ENCODE peak calls at places on chromosomes 1 and 21, in ten cellular contexts. R is pancreas, H is upper lobe of right lung, O is A549, V is esophagus squamous epithelium, M is uterus, I is HCT116, Q is OCI-LY7, D is AG04450, Z is heart right ventricle. Y is an unnamed sample.

GRCh38 chr1:222124602-222125001 is 382.7 kb upstream of the DUSP10 start:
- DNase-seq in R (no peak), H (no peak), O (no peak), V (no peak), M (no peak), I (no peak), Q (no peak), D (no peak), Z (no peak), Y (no peak)

GRCh38 chr1:27581823-27582243 is 22.1 kb downstream of the AHDC1 start:
- DNase-seq in R (peak), H (no peak), O (no peak), V (no peak), M (no peak), I (no peak), Q (no peak), D (no peak), Z (no peak), Y (peak)

GRCh38 chr1:44881011-44881632 is 38.1 kb upstream of the PTCH2 start:
- DNase-seq in R (no peak), H (no peak), O (no peak), V (no peak), M (no peak), I (no peak), Q (no peak), D (peak), Z (no peak), Y (no peak)

GRCh38 chr1:236657398-236657797 is 28.9 kb upstream of the ACTN2 start:
- DNase-seq in R (no peak), H (no peak), O (no peak), V (no peak), M (no peak), I (no peak), Q (no peak), D (no peak), Z (no peak), Y (no peak)

GRCh38 chr21:36564647-36565046 is 84.7 kb upstream of the CLDN14 start:
- DNase-seq in R (no peak), H (no peak), O (no peak), V (no peak), M (no peak), I (no peak), Q (no peak), D (no peak), Z (no peak), Y (peak)

GRCh38 chr1:19068639-19069276 is 112.3 kb upstream of the IFFO2 start:
- DNase-seq in R (no peak), H (no peak), O (no peak), V (no peak), M (no peak), I (no peak), Q (no peak), D (no peak), Z (no peak), Y (no peak)

GRCh38 chr1:35544976-35545375 is 12.2 kb downstream of the KIAA0319L start:
- DNase-seq in R (no peak), H (no peak), O (peak), V (no peak), M (no peak), I (no peak), Q (peak), D (no peak), Z (no peak), Y (no peak)

GRCh38 chr1:198913667-198914066 is 274.8 kb downstream of the PTPRC start:
- DNase-seq in R (no peak), H (no peak), O (no peak), V (no peak), M (no peak), I (no peak), Q (no peak), D (no peak), Z (peak), Y (no peak)

GRCh38 chr1:41102653-41103052 is 81.1 kb upstream of the SLFNL1 start:
- DNase-seq in R (no peak), H (no peak), O (no peak), V (no peak), M (no peak), I (no peak), Q (no peak), D (no peak), Z (no peak), Y (no peak)

GRCh38 chr1:201447911-201448871 is 20.8 kb downstream of the PHLDA3 start:
- DNase-seq in R (peak), H (peak), O (peak), V (no peak), M (peak), I (peak), Q (peak), D (peak), Z (peak), Y (peak)

GRCh38 chr1:89757532-89757931 is 63.3 kb upstream of the LRRC8D start:
- DNase-seq in R (no peak), H (peak), O (no peak), V (no peak), M (no peak), I (no peak), Q (peak), D (no peak), Z (peak), Y (no peak)

GRCh38 chr1:78408830-78409229 is 81.9 kb upstream of the PTGFR start:
- DNase-seq in R (no peak), H (no peak), O (no peak), V (no peak), M (peak), I (no peak), Q (no peak), D (no peak), Z (no peak), Y (no peak)

GRCh38 chr1:223209293-223209898 is 66.3 kb upstream of the TLR5 start:
- DNase-seq in R (no peak), H (no peak), O (no peak), V (no peak), M (no peak), I (no peak), Q (no peak), D (no peak), Z (no peak), Y (no peak)

GRCh38 chr1:85289207-85289847 is 12.9 kb upstream of the BCL10 start:
- DNase-seq in R (no peak), H (no peak), O (peak), V (no peak), M (no peak), I (peak), Q (no peak), D (peak), Z (no peak), Y (no peak)

GRCh38 chr1:41641483-41641829 is 157.0 kb upstream of the EDN2 start:
- DNase-seq in R (no peak), H (peak), O (no peak), V (no peak), M (no peak), I (no peak), Q (peak), D (no peak), Z (no peak), Y (no peak)

GRCh38 chr1:204170494-204171155 is 4.5 kb upstream of the REN start:
- DNase-seq in R (no peak), H (no peak), O (no peak), V (no peak), M (no peak), I (no peak), Q (no peak), D (no peak), Z (no peak), Y (no peak)

GRCh38 chr1:161133220-161133740 is 813 bp upstream of the DEDD start:
- DNase-seq in R (no peak), H (no peak), O (no peak), V (no peak), M (no peak), I (no peak), Q (no peak), D (no peak), Z (no peak), Y (no peak)

GRCh38 chr1:167150434-167150833 is 56.6 kb downstream of the STYXL2 start:
- DNase-seq in R (no peak), H (no peak), O (no peak), V (no peak), M (no peak), I (no peak), Q (no peak), D (no peak), Z (no peak), Y (no peak)

GRCh38 chr1:46131727-46132528 is 501 bp downstream of the PIK3R3 start:
- DNase-seq in R (no peak), H (no peak), O (peak), V (no peak), M (no peak), I (no peak), Q (peak), D (no peak), Z (no peak), Y (peak)

GRCh38 chr1:42993631-42994121 is 35.0 kb upstream of the SLC2A1 start:
- DNase-seq in R (no peak), H (no peak), O (no peak), V (no peak), M (no peak), I (no peak), Q (no peak), D (no peak), Z (peak), Y (no peak)

GRCh38 chr1:206925116-206925736 is 3.5 kb upstream of the FCMR start:
- DNase-seq in R (no peak), H (peak), O (peak), V (no peak), M (no peak), I (no peak), Q (peak), D (no peak), Z (peak), Y (no peak)

GRCh38 chr1:157969693-157970485 is 23.6 kb upstream of the KIRREL1 start:
- DNase-seq in R (no peak), H (no peak), O (peak), V (no peak), M (peak), I (peak), Q (peak), D (peak), Z (no peak), Y (no peak)

GRCh38 chr1:240413732-240414131 is 198.2 kb downstream of the GREM2 start:
- DNase-seq in R (no peak), H (no peak), O (no peak), V (no peak), M (no peak), I (no peak), Q (no peak), D (no peak), Z (no peak), Y (no peak)

GRCh38 chr1:221573727-221574126 is 168.2 kb downstream of the DUSP10 start:
- DNase-seq in R (peak), H (no peak), O (no peak), V (no peak), M (no peak), I (no peak), Q (no peak), D (no peak), Z (peak), Y (no peak)

GRCh38 chr1:176996455-176997090 is 167.9 kb downstream of the ASTN1 start:
- DNase-seq in R (no peak), H (no peak), O (no peak), V (no peak), M (no peak), I (no peak), Q (no peak), D (no peak), Z (no peak), Y (no peak)

GRCh38 chr1:2530501-2531361 is 668 bp upstream of the HES5 start:
- DNase-seq in R (no peak), H (no peak), O (no peak), V (no peak), M (no peak), I (no peak), Q (no peak), D (no peak), Z (no peak), Y (no peak)

GRCh38 chr1:23169727-23170335 is 1.2 kb upstream of the LUZP1 start:
- DNase-seq in R (no peak), H (peak), O (peak), V (peak), M (peak), I (peak), Q (peak), D (no peak), Z (peak), Y (peak)

GRCh38 chr1:53380296-53380695 is 52.4 kb upstream of the LRP8 start:
- DNase-seq in R (no peak), H (peak), O (no peak), V (no peak), M (no peak), I (no peak), Q (no peak), D (no peak), Z (no peak), Y (no peak)

GRCh38 chr1:197424467-197424866 is 156.4 kb downstream of the CRB1 start:
- DNase-seq in R (no peak), H (no peak), O (no peak), V (no peak), M (no peak), I (no peak), Q (no peak), D (no peak), Z (no peak), Y (no peak)

GRCh38 chr21:43829161-43829560 is 35.9 kb upstream of the AGPAT3 start:
- DNase-seq in R (no peak), H (no peak), O (no peak), V (no peak), M (no peak), I (no peak), Q (no peak), D (no peak), Z (no peak), Y (no peak)

GRCh38 chr1:113453771-113454083 is 63.4 kb downstream of the MAGI3 start:
- DNase-seq in R (no peak), H (no peak), O (no peak), V (no peak), M (no peak), I (no peak), Q (no peak), D (no peak), Z (no peak), Y (no peak)

GRCh38 chr1:9598316-9598700 is 9.6 kb downstream of the TMEM201 start:
- DNase-seq in R (no peak), H (no peak), O (no peak), V (no peak), M (no peak), I (no peak), Q (no peak), D (no peak), Z (no peak), Y (no peak)

GRCh38 chr1:32768110-32768857 is 48.9 kb downstream of the YARS1 start:
- DNase-seq in R (no peak), H (peak), O (no peak), V (no peak), M (no peak), I (no peak), Q (no peak), D (no peak), Z (no peak), Y (no peak)

GRCh38 chr1:234475166-234475793 is 3.7 kb downstream of the TARBP1 start:
- DNase-seq in R (no peak), H (no peak), O (no peak), V (no peak), M (no peak), I (no peak), Q (no peak), D (no peak), Z (no peak), Y (no peak)

GRCh38 chr1:202144510-202145324 is at the start of gene ARL8A:
- DNase-seq in R (peak), H (peak), O (peak), V (no peak), M (peak), I (no peak), Q (peak), D (no peak), Z (peak), Y (peak)

GRCh38 chr1:168799918-168800605 is 71.1 kb upstream of the DPT start:
- DNase-seq in R (no peak), H (no peak), O (peak), V (no peak), M (no peak), I (no peak), Q (no peak), D (no peak), Z (no peak), Y (no peak)

GRCh38 chr1:161816201-161816600 is 50.1 kb downstream of the ATF6 start:
- DNase-seq in R (no peak), H (no peak), O (no peak), V (no peak), M (no peak), I (no peak), Q (no peak), D (no peak), Z (no peak), Y (no peak)

GRCh38 chr1:87305762-87306161 is 22.9 kb upstream of the LMO4 start:
- DNase-seq in R (no peak), H (no peak), O (no peak), V (no peak), M (no peak), I (no peak), Q (no peak), D (no peak), Z (no peak), Y (no peak)

GRCh38 chr1:182051938-182052337 is 9.6 kb downstream of the ZNF648 start:
- DNase-seq in R (no peak), H (no peak), O (no peak), V (no peak), M (no peak), I (no peak), Q (no peak), D (no peak), Z (no peak), Y (no peak)
- TF ChIP-seq CTCF in R (no peak), H (no peak), O (no peak), V (no peak), M (no peak), I (no peak), Q (peak), D (no peak), Z (no peak), Y (no peak)

DNA sequence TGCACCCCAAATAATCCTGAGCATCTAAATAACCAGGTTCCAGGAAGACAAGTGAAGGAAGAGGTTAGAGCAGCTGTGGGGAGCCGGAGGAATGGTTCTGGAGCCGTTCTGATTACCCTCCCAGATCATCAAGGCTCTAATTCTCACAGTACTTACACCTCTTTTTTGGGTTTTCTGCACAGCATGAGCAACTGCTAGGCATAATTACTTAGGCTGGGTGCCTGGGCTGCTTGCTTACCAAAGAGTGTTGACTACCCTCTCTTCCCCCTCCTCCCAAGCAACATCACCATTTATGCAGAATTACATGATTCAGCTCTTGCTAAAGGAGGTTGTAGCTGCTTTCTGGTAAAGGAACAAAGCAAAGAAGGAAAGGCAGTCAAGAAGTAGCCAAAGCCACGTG is 397.3 kb downstream of the KCNH1 start:
- DNase-seq in R (no peak), H (no peak), O (no peak), V (no peak), M (no peak), I (no peak), Q (no peak), D (no peak), Z (no peak), Y (no peak)
- H3K27ac ChIP-seq in R (no peak), H (no peak), O (no peak), V (no peak), M (no peak), I (no peak), Q (no peak), D (no peak), Z (no peak), Y (no peak)

GRCh38 chr1:14778882-14779594 is 180.6 kb downstream of the KAZN start:
- DNase-seq in R (peak), H (peak), O (peak), V (no peak), M (no peak), I (peak), Q (peak), D (no peak), Z (peak), Y (no peak)
- TF ChIP-seq CTCF in R (peak), H (peak), O (peak), V (peak), M (peak), I (peak), Q (peak), D (peak), Z (peak), Y (peak)

DNA sequence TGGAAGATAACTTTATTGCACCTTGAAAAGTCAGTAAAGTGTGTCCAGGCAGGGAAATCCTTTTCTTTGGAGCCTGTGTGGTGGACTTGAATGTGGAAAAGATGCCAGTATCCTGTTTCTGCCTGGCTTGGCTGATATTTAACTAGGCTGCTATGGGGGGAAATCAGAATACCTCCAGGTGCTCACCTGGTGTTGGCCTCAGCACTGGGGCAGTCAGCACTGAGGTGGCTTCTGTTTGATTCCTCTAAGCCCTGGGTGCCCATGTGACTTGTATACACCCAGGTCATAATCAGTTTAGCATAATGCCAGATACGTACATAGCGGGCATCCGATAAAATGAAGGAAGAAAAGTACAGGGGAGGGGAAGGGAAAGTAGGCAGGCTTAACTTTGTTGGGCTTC is 7.2 kb downstream of the PHGDH start:
- DNase-seq in R (peak), H (no peak), O (no peak), V (no peak), M (no peak), I (no peak), Q (no peak), D (no peak), Z (no peak), Y (no peak)
- H3K27ac ChIP-seq in R (peak), H (no peak), O (no peak), V (no peak), M (no peak), I (no peak), Q (no peak), D (no peak), Z (no peak), Y (no peak)

DNA sequence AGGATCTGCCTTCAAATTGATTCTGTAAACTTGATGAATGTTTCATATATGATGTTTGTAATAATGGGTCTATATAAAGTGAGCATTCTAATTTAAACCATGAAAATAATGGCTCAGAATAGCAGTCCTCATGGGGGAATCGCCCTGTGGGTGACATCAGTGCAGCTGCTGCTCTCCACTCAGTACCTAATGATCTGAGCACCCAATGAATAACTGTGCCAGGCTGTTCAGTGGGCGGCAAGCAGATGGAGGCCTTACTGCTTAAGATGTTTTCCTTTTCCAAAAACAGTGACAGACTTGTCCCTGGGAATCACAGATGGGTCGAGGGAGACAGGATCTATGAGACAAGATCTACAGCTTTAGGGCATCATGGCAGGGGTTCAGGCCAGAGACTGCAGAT is 78.1 kb downstream of the LAMC2 start:
- DNase-seq in R (no peak), H (no peak), O (no peak), V (no peak), M (no peak), I (no peak), Q (no peak), D (no peak), Z (no peak), Y (no peak)
- TF ChIP-seq CTCF in R (no peak), H (no peak), O (no peak), V (no peak), M (no peak), I (no peak), Q (no peak), D (no peak), Z (no peak), Y (no peak)

DNA sequence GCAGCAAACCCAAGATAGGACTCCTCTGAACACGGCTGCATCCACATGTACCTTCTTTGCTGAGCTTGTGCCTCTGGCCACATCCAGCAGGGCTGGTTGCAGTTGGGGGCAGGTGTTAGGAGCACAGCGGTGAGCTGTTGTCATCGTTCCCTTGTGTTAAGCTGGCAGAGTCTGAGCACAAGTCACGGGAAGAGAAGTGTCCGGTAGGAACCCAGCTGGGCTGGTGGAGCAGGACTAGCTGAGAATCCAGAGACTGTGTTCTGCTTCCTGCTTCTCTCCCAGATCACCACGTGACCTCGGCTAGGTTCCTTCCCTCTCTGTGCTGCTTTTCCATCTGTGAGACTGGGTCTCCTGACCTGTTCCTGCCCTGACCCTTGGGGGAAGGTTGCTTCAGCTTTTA is 105.1 kb downstream of the PCBP3 start:
- DNase-seq in R (no peak), H (no peak), O (no peak), V (no peak), M (no peak), I (no peak), Q (no peak), D (no peak), Z (no peak), Y (peak)
- H3K27ac ChIP-seq in R (no peak), H (no peak), O (no peak), V (no peak), M (no peak), I (no peak), Q (no peak), D (no peak), Z (no peak), Y (no peak)